ENCODE peak calls at places on chromosome 14, in five cellular contexts. I, T, Q, X and B are unnamed samples.

GRCh38 chr14:35355981-35356839 is 48.3 kb downstream of the NFKBIA start:
- DNase-seq in Q (peak), I (no peak), T (peak), X (no peak), B (peak)

GRCh38 chr14:91873476-91874265 is 6.3 kb upstream of the TC2N start:
- DNase-seq in X (peak), Q (no peak), I (no peak), T (no peak), B (no peak)

GRCh38 chr14:106276326-106277267 is 750.2 kb downstream of the TMEM121 start:
- DNase-seq in I (no peak), T (no peak), X (no peak), Q (no peak), B (no peak)

GRCh38 chr14:30621354-30621953 is 665 bp upstream of the SCFD1 start:
- DNase-seq in T (no peak), I (peak), Q (peak), X (no peak), B (peak)

GRCh38 chr14:56299306-56299984 is 181.2 kb downstream of the PELI2 start:
- DNase-seq in Q (no peak), T (no peak), I (no peak), X (no peak), B (no peak)

GRCh38 chr14:60220084-60220483 is 28.9 kb upstream of the PPM1A start:
- DNase-seq in T (no peak), Q (no peak), I (no peak), X (peak), B (no peak)

GRCh38 chr14:59500732-59501131 is 16.4 kb downstream of the JKAMP start:
- DNase-seq in X (no peak), T (no peak), I (no peak), Q (no peak), B (no peak)

GRCh38 chr14:92960706-92961566 is 38.0 kb downstream of the CHGA start:
- DNase-seq in I (no peak), Q (no peak), T (peak), X (no peak), B (no peak)

GRCh38 chr14:51650721-51651387 is 856 bp upstream of the FRMD6 start:
- DNase-seq in I (peak), X (no peak), T (no peak), Q (peak), B (no peak)

GRCh38 chr14:96051642-96052540 is 12.7 kb downstream of the C14orf132 start:
- DNase-seq in X (no peak), I (no peak), T (peak), Q (peak), B (peak)

GRCh38 chr14:95190857-95191256 is 33.5 kb upstream of the DICER1 start:
- DNase-seq in T (no peak), Q (no peak), I (no peak), X (no peak), B (no peak)

GRCh38 chr14:81625343-81625742 is 91.7 kb upstream of the SEL1L start:
- DNase-seq in T (peak), I (peak), Q (peak), X (no peak), B (peak)

GRCh38 chr14:32134448-32135070 is 57.5 kb downstream of the ARHGAP5 start:
- DNase-seq in I (no peak), X (no peak), T (no peak), Q (no peak), B (no peak)

GRCh38 chr14:89125216-89125615 is 291.8 kb downstream of the FOXN3 start:
- DNase-seq in Q (no peak), X (no peak), I (no peak), T (no peak), B (no peak)

GRCh38 chr14:22646570-22647254 is 2.6 kb upstream of the OR6J1 start:
- DNase-seq in I (no peak), X (no peak), Q (no peak), T (no peak), B (no peak)

GRCh38 chr14:102541771-102542170 is 32.2 kb upstream of the ANKRD9 start:
- DNase-seq in T (no peak), I (peak), X (no peak), Q (no peak), B (no peak)

GRCh38 chr14:102537981-102538597 is 28.5 kb upstream of the ANKRD9 start:
- DNase-seq in Q (no peak), X (no peak), I (peak), T (no peak), B (no peak)

GRCh38 chr14:102539544-102540309 is 30.2 kb upstream of the ANKRD9 start:
- DNase-seq in I (peak), T (no peak), Q (peak), X (no peak), B (peak)

GRCh38 chr14:102538598-102539543 is 29.3 kb upstream of the ANKRD9 start:
- DNase-seq in I (peak), Q (peak), X (no peak), T (no peak), B (peak)

GRCh38 chr14:102540310-102541028 is 30.9 kb upstream of the ANKRD9 start:
- DNase-seq in X (no peak), Q (no peak), I (peak), T (no peak), B (peak)
- TF ChIP-seq REST in X (no peak), Q (no peak), I (no peak), T (no peak), B (peak)

GRCh38 chr14:105015242-105015641 is 5.6 kb downstream of the CDCA4 start:
- DNase-seq in Q (peak), T (no peak), X (no peak), I (no peak), B (no peak)
- H3K9ac ChIP-seq in Q (peak), T (no peak), X (peak), I (peak), B (no peak)

GRCh38 chr14:61438497-61438859 is 117.1 kb downstream of the PRKCH start:
- DNase-seq in I (no peak), X (peak), Q (no peak), T (no peak), B (no peak)
- TF ChIP-seq REST in I (no peak), X (no peak), Q (no peak), T (no peak), B (no peak)

GRCh38 chr14:20332946-20333782 is at the start of gene CCNB1IP1:
- DNase-seq in I (peak), T (peak), Q (peak), X (peak), B (peak)

GRCh38 chr14:20331048-20331613 is 1.9 kb downstream of the CCNB1IP1 start:
- DNase-seq in T (no peak), Q (peak), X (no peak), I (no peak), B (peak)

GRCh38 chr14:20334017-20334416 is 938 bp upstream of the CCNB1IP1 start:
- DNase-seq in X (no peak), Q (no peak), T (no peak), I (no peak), B (no peak)

GRCh38 chr14:20329355-20329754 is 3.7 kb downstream of the CCNB1IP1 start:
- DNase-seq in Q (no peak), T (no peak), X (no peak), I (no peak), B (no peak)

DNA sequence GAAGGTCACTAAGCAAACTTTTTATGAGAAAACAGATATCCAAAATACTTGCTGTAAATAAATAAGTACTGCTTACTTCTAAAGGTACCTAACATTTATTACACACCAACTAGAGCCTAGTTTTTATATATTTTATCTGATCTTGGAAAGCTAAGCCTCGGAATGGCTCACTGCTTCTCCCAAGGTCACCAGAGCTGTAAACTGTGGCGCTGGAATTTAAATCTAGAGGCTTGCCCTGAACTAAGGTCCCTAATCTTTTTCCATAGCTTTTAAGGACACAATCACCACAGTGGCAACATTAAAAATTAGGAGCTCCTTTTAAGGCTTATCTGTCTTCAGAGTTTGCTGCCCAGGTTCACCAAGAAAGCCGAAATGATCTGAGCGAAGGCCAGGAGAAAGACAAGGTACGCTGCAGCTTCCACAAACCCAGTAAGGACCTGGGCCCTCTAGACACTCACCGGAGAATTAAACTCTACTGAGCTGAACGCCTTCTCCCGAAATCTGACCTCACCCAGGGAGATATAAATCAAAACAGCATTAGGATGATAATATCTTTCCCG is 613 bp downstream of the CCNB1IP1 start:
- DNase-seq in T (no peak), I (peak), Q (peak), X (no peak), B (peak)
- H3K9ac ChIP-seq in T (peak), I (peak), Q (peak), X (peak), B (peak)

DNA sequence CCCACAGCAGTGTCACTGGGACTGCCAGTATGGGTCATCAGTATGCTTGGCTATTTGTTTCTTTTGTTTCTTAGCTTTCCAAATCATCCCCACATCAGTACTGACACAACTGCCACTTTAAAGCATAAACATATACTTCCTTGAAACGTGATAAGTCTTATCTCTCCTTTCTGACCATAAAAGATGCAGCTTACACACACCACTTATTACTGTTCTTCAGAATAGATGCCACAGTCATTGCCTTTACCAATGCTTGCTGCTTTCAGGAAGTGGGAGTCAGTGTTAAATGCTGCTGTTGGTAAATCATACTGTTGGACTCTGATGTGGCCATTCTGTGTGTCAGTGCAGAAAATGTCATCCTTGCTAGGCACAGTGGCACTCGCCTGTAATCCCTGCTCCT is 18.5 kb upstream of the GARIN2 start:
- DNase-seq in I (no peak), T (no peak), X (no peak), Q (no peak), B (no peak)
- TF ChIP-seq REST in I (no peak), T (no peak), X (no peak), Q (no peak), B (no peak)

GRCh38 chr14:104433401-104434213 is 146.0 kb upstream of the C14orf180 start:
- DNase-seq in X (no peak), I (peak), Q (no peak), T (no peak), B (no peak)
- H3K9ac ChIP-seq in X (no peak), I (no peak), Q (no peak), T (no peak), B (no peak)

GRCh38 chr14:70254476-70254961 is 65.8 kb upstream of the SLC8A3 start:
- DNase-seq in T (no peak), Q (peak), X (no peak), I (peak), B (peak)

GRCh38 chr14:70257526-70257925 is 68.8 kb upstream of the SLC8A3 start:
- DNase-seq in T (peak), X (no peak), I (no peak), Q (peak), B (no peak)

DNA sequence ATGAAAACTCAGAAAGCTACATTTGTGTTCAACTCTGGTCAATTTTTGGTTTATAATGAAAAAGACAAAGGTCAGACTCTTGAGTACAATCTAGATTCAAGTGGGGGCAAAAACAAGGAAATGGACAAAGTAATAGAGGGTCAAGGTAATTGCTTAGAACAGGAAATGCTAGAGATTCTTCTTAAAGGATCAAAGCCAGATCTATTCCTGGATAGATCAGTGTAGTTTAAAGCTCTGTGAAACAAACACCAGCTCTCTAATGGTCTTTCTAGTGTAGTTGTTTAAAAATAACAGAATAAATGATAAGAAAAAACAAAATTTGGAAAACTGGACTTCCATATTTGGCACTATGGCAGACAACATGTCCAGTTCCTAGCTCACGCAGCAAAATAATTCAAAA is 70.7 kb upstream of the SLC8A3 start:
- DNase-seq in T (no peak), I (no peak), X (no peak), Q (no peak), B (no peak)
- TF ChIP-seq REST in T (no peak), I (no peak), X (no peak), Q (no peak), B (no peak)

GRCh38 chr14:73188501-73188903 is 48.8 kb upstream of the PAPLN start:
- DNase-seq in T (no peak), I (no peak), Q (no peak), X (no peak), B (no peak)

GRCh38 chr14:73191441-73191840 is 45.9 kb upstream of the PAPLN start:
- DNase-seq in T (no peak), X (no peak), Q (no peak), I (no peak), B (no peak)

GRCh38 chr14:73189651-73190050 is 47.7 kb upstream of the PAPLN start:
- DNase-seq in T (no peak), Q (no peak), X (no peak), I (no peak), B (no peak)
- H3K9ac ChIP-seq in T (no peak), Q (no peak), X (no peak), I (no peak), B (no peak)

DNA sequence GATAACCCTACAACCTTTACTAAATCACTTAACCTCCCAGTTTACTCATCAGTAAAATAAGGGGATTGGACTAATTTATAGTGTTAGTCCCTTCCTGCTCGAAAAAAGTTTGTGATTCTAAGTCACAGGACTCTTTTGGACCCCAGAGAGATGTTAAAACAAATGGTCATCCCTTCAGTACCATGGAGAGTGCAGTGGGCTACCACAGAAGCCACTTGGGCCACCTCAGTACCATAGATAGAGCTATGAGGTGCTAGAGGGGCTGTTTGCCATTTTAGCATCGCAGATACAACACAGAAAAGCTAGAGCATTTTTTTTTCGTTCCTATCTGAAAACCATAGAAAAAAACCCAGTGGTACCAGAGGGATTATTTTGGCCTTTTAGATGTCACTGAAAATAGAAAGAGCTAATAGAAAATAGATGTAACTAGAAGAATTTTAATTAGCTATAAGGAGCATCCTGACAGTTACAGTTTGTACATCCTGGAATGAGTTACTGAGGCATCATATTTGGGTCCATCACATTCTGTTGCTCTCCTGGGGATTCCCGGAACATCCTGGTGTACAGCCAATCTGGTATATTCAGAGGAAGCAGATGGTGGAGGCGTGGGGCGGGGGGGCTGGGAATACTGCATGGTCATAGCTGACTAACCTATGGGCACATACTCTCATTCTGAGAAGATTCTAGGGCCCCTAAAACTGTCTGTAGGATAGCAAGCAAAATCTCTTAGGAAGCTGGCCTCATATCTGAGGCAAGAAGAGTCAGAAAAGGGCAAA is 2.8 kb downstream of the ZNF219 start:
- DNase-seq in T (no peak), Q (no peak), X (no peak), I (peak), B (no peak)
- TF ChIP-seq REST in T (peak), Q (peak), X (peak), I (peak), B (no peak)

DNA sequence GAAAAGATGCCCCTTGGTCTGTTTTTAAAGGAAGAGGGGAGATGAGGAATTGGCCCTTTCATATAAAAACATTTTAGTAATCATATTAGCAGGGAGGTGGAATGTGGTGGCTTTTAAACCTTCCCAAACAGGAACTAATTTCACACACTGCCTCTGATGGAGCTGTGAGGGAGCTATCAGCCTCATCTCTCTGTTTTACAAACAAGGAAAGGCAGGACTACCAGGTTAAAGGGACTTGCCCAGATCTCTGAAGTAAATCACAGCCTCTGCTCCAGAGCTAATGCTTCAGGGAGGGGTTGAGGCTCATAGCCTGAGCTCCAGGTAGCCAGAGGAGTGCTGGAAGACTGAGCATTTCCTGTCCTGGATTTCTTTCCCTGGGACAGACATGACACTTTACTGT is 1.1 kb upstream of the BMP4 start:
- DNase-seq in X (no peak), Q (no peak), I (no peak), T (no peak), B (peak)
- H3K9ac ChIP-seq in X (no peak), Q (no peak), I (no peak), T (peak), B (peak)